ENCODE peak calls at places on chromosomes 2 and 18, in five cellular contexts. Q, E, D, M and V are unnamed samples.

GRCh38 chr18:53943463-53943862 is 281.0 kb downstream of the MBD2 start:
- DNase-seq in D (no peak), E (no peak), M (no peak), Q (no peak), V (no peak)

GRCh38 chr18:68083131-68083530 is 566.6 kb upstream of the DSEL start:
- DNase-seq in Q (no peak), D (no peak), M (no peak), E (no peak), V (no peak)

GRCh38 chr2:24919977-24920812 is at the start of gene ADCY3:
- DNase-seq in Q (peak), D (peak), E (no peak), M (peak), V (no peak)

GRCh38 chr2:65177754-65178442 is 48.0 kb upstream of the RAB1A start:
- DNase-seq in M (no peak), D (no peak), E (no peak), Q (peak), V (no peak)

GRCh38 chr2:37877457-37878315 is 47.4 kb upstream of the RMDN2 start:
- DNase-seq in M (peak), D (peak), E (peak), Q (peak), V (no peak)

GRCh38 chr2:85173909-85174308 is 40.7 kb downstream of the TCF7L1 start:
- DNase-seq in M (no peak), Q (no peak), D (no peak), E (no peak), V (no peak)

GRCh38 chr2:100924520-100925451 is 77.3 kb upstream of the RPL31 start:
- DNase-seq in E (no peak), D (no peak), M (peak), Q (no peak), V (no peak)

GRCh38 chr2:155633887-155634570 is 698.5 kb downstream of the NR4A2 start:
- DNase-seq in Q (peak), M (no peak), D (no peak), E (no peak), V (no peak)

GRCh38 chr18:23226930-23227728 is 91.8 kb downstream of the CABLES1 start:
- DNase-seq in D (no peak), M (no peak), Q (no peak), E (no peak), V (no peak)

GRCh38 chr2:152093464-152093863 is 5.4 kb downstream of the CACNB4 start:
- DNase-seq in E (peak), Q (peak), D (no peak), M (no peak), V (no peak)

GRCh38 chr18:8507361-8507760 is 101.9 kb upstream of the RAB12 start:
- DNase-seq in M (peak), E (no peak), D (no peak), Q (peak), V (no peak)

GRCh38 chr2:33022989-33023731 is 76.4 kb downstream of the LTBP1 start:
- DNase-seq in D (peak), E (no peak), Q (no peak), M (peak), V (no peak)

GRCh38 chr18:46097378-46097852 is 681 bp downstream of the ATP5F1A start:
- DNase-seq in Q (no peak), E (peak), M (peak), D (no peak), V (no peak)

GRCh38 chr18:2254977-2255376 is 316.3 kb downstream of the METTL4 start:
- DNase-seq in E (no peak), D (no peak), M (no peak), Q (no peak), V (no peak)

GRCh38 chr2:160229591-160229990 is 29.5 kb upstream of the ITGB6 start:
- DNase-seq in D (no peak), Q (no peak), E (no peak), M (no peak), V (no peak)

GRCh38 chr2:105431367-105432088 is 32.7 kb upstream of the FHL2 start:
- DNase-seq in E (peak), Q (no peak), M (no peak), D (no peak), V (no peak)

GRCh38 chr2:457792-458430 is 170.0 kb upstream of the ALKAL2 start:
- DNase-seq in Q (no peak), E (no peak), M (no peak), D (no peak), V (no peak)

GRCh38 chr2:69601179-69601612 is 42.3 kb downstream of the AAK1 start:
- DNase-seq in M (peak), D (peak), Q (no peak), E (no peak), V (no peak)

GRCh38 chr2:30185175-30185574 is 38.4 kb downstream of the YPEL5 start:
- DNase-seq in E (no peak), Q (no peak), M (no peak), D (no peak), V (no peak)

GRCh38 chr18:54215069-54215468 is 9.4 kb downstream of the MBD2 start:
- DNase-seq in M (no peak), D (no peak), Q (no peak), E (no peak), V (no peak)

GRCh38 chr2:188291617-188292445 is at the start of gene GULP1:
- DNase-seq in D (peak), E (peak), Q (peak), M (peak), V (peak)

GRCh38 chr18:68467966-68468365 is 246.9 kb downstream of the TMX3 start:
- DNase-seq in D (no peak), E (no peak), Q (no peak), M (no peak), V (no peak)

GRCh38 chr18:35522130-35522959 is 24.6 kb upstream of the INO80C start:
- DNase-seq in E (no peak), D (no peak), Q (no peak), M (no peak), V (no peak)

GRCh38 chr2:53568463-53568862 is 199.1 kb upstream of the CHAC2 start:
- DNase-seq in M (no peak), Q (no peak), E (no peak), D (no peak), V (no peak)

GRCh38 chr2:207256476-207257207 is 90.9 kb upstream of the KLF7 start:
- DNase-seq in E (no peak), D (no peak), M (no peak), Q (no peak), V (no peak)

GRCh38 chr2:108643450-108643849 is 75.8 kb upstream of the RANBP2 start:
- DNase-seq in D (no peak), E (no peak), Q (no peak), M (no peak), V (no peak)

GRCh38 chr2:7452110-7452851 is 535.1 kb downstream of the RNF144A start:
- DNase-seq in E (no peak), Q (no peak), M (no peak), D (no peak), V (no peak)

GRCh38 chr2:199966405-199966804 is 11.0 kb downstream of the MAIP1 start:
- DNase-seq in E (no peak), Q (no peak), M (no peak), D (no peak), V (no peak)

GRCh38 chr2:173149491-173149890 is 73.8 kb downstream of the MAP3K20 start:
- DNase-seq in E (no peak), D (no peak), M (no peak), Q (no peak), V (no peak)

GRCh38 chr2:28565720-28566295 is 69.9 kb downstream of the PLB1 start:
- DNase-seq in Q (no peak), M (no peak), D (no peak), E (peak), V (no peak)